ENCODE peak calls at places on chromosomes 6 and 20, in six cellular contexts. V, S, U, X, G and B are unnamed samples.

GRCh38 chr20:62368629-62369507 is 1.8 kb upstream of the LAMA5 start:
- DNase-seq in G (no peak), V (no peak), U (peak; percentile 95), S (peak; percentile 84), X (peak; percentile 48), B (no peak)

GRCh38 chr20:50517817-50518154 is 7.6 kb downstream of the PTPN1 start:
- DNase-seq in X (no peak), U (no peak), S (no peak), G (no peak), V (no peak), B (no peak)

GRCh38 chr6:111888928-111889696 is 15.9 kb upstream of the FYN start:
- DNase-seq in X (no peak), G (no peak), V (no peak), S (no peak), U (peak; percentile 92), B (no peak)

GRCh38 chr6:37638414-37639079 is 59.1 kb downstream of the MDGA1 start:
- DNase-seq in X (no peak), G (no peak), U (no peak), V (no peak), S (no peak), B (no peak)

GRCh38 chr6:41239467-41240159 is 11.5 kb downstream of the TREML4 start:
- DNase-seq in X (no peak), S (no peak), V (no peak), G (no peak), U (peak; percentile 72), B (no peak)

GRCh38 chr6:138814179-138814834 is 18.4 kb downstream of the ECT2L start:
- DNase-seq in V (no peak), X (no peak), S (no peak), G (no peak), U (no peak), B (no peak)

GRCh38 chr20:15491564-15491963 is 1081.7 kb downstream of the KIF16B start:
- DNase-seq in V (no peak), U (peak; percentile 30), X (no peak), S (no peak), G (no peak), B (no peak)

GRCh38 chr6:147005499-147005898 is 198.7 kb upstream of the STXBP5 start:
- DNase-seq in V (no peak), X (no peak), S (no peak), U (no peak), G (no peak), B (no peak)

GRCh38 chr6:47663462-47664216 is 34.7 kb upstream of the ADGRF4 start:
- DNase-seq in S (no peak), U (peak; percentile 82), G (no peak), X (no peak), V (no peak), B (no peak)

GRCh38 chr20:20614391-20614790 is 98.1 kb downstream of the RALGAPA2 start:
- DNase-seq in S (no peak), U (no peak), G (no peak), V (no peak), X (no peak), B (no peak)

GRCh38 chr20:50855498-50856474 is 60.9 kb downstream of the BCAS4 start:
- DNase-seq in G (no peak), V (no peak), S (peak; percentile 64), U (no peak), X (no peak), B (no peak)

GRCh38 chr6:40482532-40482931 is 104.6 kb downstream of the LRFN2 start:
- DNase-seq in U (peak; percentile 72), X (no peak), V (no peak), G (no peak), S (no peak), B (no peak)

DNA sequence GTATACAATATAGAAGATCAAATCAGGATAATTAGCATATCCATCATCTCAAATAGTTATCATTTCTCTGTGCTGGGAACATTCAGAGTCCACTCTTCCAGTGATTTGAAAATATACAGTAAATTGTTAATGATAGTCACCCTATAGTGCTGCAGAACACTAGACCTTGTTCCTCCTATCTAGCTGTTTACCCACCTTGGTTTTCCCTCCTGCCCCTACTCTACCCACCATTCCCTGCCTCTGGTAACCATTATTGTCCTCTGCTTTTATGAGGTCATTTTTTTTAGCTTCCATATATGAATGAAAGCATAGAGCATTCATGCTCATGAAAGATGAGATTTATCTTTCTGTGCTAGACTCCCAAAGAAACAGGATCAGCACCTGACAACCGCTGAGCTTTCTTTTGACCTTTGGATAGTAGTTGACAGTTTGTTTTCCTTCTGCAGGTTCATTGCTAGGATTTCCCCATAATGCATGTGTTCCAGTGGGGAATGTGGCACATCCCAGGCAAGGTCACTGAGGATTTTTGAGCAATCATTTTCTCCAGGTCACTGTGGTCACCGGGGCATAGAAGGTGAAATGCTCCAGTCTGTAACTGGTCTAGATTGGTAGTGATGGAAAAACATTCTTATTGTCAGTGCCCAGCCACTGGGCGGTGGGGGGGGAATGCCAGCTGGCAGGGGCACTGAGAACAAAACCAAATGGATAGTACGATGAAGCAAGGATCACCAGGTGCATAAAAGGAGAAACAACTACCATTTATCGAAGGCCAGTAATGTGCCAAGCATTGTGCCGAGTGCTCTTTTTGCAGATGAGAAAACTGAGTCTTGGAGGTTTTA is 33.6 kb upstream of the BCAS1 start:
- DNase-seq in X (no peak), V (no peak), G (no peak), U (no peak), S (no peak), B (no peak)
- TF ChIP-seq CTCF in X (no peak), V (no peak), G (no peak), U (no peak), S (no peak), B (peak; percentile 25)

DNA sequence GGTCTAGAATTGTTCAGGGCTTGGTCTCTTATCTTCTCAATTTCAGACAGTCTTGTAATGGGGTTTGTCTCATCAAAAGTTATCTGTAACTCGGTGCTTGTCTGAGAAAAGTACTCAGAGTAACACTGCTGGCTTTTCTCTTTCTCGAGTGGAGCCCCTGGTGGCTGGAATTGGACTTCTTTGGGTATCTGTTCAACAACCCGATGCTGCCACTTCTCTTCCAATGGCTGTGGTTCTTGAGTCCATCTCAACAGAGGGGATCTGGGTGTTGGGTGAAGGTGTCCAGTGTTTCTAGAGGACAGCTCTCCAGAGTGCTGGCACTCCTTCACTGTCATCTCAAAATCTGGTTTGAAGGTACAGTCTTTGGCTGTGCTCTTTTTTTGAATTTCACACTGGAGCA is 24.6 kb downstream of the DST start:
- DNase-seq in G (no peak), U (no peak), V (no peak), S (no peak), X (no peak), B (no peak)
- TF ChIP-seq CTCF in G (no peak), U (peak; percentile 13), V (peak; percentile 13), S (no peak), X (no peak), B (no peak)

DNA sequence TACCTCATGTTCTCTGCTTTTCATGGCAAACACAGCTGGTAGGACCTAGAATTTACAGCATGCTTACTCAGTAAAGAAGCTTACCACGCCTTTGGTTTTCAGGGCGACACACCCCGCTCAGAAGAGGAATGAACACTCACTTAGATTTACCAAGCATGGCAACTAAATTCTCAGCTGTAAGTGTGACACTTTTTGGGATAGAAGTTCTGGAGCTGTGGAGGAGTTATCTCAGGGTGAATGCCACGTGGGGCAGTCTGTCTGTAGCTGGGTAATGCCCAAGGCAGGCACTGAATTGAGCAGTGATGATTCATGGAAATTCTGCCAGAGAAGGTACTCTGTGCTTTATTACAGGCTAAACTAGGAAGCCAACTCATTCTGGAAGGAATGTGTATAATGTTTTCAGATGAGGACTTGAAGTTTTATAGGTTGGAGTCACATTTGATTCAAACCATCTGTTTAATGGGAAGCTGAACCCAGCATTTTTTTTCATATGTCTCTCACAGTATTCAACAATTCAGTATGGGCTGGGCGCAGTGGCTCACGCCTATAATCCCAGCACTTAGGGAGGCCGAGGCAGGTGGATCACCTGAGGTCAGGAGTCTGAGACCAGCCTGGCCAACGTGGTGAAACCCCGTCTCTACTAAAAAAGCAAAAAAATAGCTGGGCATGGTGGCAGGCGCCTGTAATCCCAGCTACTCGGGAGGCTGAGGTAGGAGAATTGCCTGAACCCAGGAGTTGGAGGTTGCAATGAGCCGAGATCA is 3.5 kb upstream of the PRIM2 start:
- DNase-seq in U (no peak), V (peak; percentile 94), G (no peak), X (no peak), S (peak; percentile 80), B (no peak)
- TF ChIP-seq CTCF in U (no peak), V (no peak), G (no peak), X (no peak), S (no peak), B (no peak)

DNA sequence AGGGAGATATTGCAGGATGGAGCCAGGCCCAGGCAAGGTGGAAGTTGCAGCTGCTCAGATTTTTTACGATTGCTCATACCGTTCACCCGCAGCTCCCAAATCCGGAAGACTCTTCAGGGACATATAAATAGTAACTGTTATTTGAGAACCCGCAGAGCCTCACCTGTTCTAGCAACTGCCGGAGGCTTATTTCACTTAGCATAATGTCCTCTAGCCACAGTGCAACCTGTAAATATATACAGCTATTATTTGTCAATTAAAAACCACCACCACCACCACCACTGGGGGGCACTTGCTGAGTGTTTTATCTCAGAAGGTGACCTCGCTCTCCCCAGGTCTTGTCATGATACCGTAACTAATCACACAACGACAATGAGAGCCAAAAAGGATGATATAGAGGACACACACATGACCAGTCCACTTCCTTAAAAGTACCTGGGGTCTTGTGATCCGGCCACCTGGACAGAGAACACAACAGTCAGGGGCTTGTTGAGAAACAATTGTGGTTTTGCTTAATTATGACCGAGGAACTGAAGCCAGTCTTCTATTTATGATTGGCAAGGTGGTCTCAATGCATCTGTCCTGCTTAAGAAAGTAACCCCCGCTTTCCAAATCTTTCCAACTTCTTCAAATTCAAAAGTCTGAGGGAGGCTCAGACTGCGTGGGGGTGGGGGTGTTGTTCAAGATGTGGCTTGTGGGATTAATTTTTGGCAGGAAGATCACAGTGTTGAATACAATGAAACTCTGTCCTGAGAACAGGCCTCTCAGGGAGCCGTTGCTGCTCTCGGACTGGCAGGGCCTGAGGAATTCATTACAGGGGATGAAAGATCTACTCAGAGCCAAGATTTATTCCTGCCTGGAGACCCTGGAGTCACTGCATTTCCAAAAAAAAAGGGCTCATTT is 107.7 kb upstream of the PRND start:
- DNase-seq in G (peak; percentile 23), X (peak; percentile 51), S (peak; percentile 74), V (no peak), U (peak; percentile 61), B (no peak)
- TF ChIP-seq CTCF in G (no peak), X (peak; percentile 41), S (peak; percentile 77), V (peak; percentile 45), U (peak; percentile 49), B (no peak)

GRCh38 chr6:29702519-29703103 is 20.6 kb upstream of the HLA-F start:
- DNase-seq in G (peak; percentile 31), U (peak; percentile 84), X (peak; percentile 55), S (peak; percentile 47), V (no peak), B (no peak)
- TF ChIP-seq CTCF in G (no peak), U (peak; percentile 72), X (peak; percentile 73), S (peak; percentile 85), V (peak; percentile 41), B (peak; percentile 67)

DNA sequence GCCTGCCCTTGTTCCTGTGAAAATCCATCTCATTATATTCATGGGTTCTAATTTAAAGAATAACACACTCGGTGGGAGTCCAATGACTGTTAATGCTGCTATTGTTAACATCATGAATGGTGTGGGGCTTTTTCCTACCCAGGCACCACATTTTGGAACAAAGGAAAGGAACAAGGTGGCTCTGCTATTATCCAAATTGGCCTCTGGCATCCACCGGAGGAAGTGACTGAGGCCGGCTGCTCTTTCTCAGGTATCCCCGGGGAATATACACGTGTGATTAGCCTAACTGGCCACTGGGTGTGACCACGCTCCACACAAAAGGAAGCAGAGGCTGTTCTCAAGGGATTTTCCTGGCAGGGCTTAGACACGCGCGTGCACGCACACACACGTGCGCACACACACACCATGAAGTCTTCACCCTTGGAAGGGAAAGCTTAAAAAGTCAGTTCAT is 601.2 kb upstream of the ARID1B start:
- DNase-seq in G (no peak), U (peak; percentile 88), S (no peak), V (no peak), X (peak; percentile 62), B (no peak)
- TF ChIP-seq CTCF in G (no peak), U (peak; percentile 61), S (peak; percentile 10), V (no peak), X (no peak), B (no peak)